ENCODE peak calls at places on chromosomes 11 and 22, in five cellular contexts. K is NCI-H2081, L is tibial artery, I is glutamatergic neuron, Z is HT1080. N is an unnamed sample.

GRCh38 chr11:102780491-102780918 is at the start of gene MMP10:
- DNase-seq in Z (peak), K (peak), I (no peak), L (no peak), N (no peak)

GRCh38 chr11:109016724-109017123 is 351.9 kb downstream of the DDX10 start:
- DNase-seq in Z (no peak), I (no peak), L (no peak), K (no peak), N (no peak)

GRCh38 chr22:20258584-20259335 is 9.4 kb downstream of the RTN4R start:
- DNase-seq in Z (no peak), I (no peak), K (no peak), L (no peak), N (peak)

GRCh38 chr11:126335463-126335760 is 20.1 kb upstream of the ST3GAL4 start:
- DNase-seq in K (no peak), I (no peak), L (no peak), Z (no peak), N (no peak)

GRCh38 chr11:76609736-76610370 is 60.7 kb downstream of the LRRC32 start:
- DNase-seq in Z (no peak), L (no peak), K (no peak), I (no peak), N (no peak)

GRCh38 chr22:21078916-21079315 is 33.2 kb downstream of the LRRC74B start:
- DNase-seq in I (no peak), K (no peak), L (no peak), Z (no peak), N (no peak)

GRCh38 chr11:66239998-66240780 is 28.2 kb upstream of the RAB1B start:
- DNase-seq in Z (no peak), L (no peak), K (no peak), I (no peak), N (no peak)

GRCh38 chr11:86579406-86579731 is 93.0 kb downstream of the ME3 start:
- DNase-seq in Z (no peak), K (no peak), L (no peak), I (no peak), N (no peak)

GRCh38 chr22:38782402-38783094 is 11.4 kb downstream of the DNAL4 start:
- DNase-seq in L (no peak), I (peak), Z (peak), K (no peak), N (no peak)

GRCh38 chr11:126716456-126717083 is 284.0 kb downstream of the KIRREL3 start:
- DNase-seq in L (no peak), K (peak), Z (peak), I (peak), N (peak)

GRCh38 chr11:124197999-124198398 is 14.9 kb downstream of the OR10D3 start:
- DNase-seq in L (no peak), Z (no peak), I (no peak), K (no peak), N (no peak)

GRCh38 chr11:67271212-67271547 is 4.9 kb downstream of the GRK2 start:
- DNase-seq in I (no peak), Z (no peak), K (no peak), L (no peak), N (no peak)

N was measured in activated naive CD8-positive, alpha-beta T cell treated with anti-CD3 and anti-CD28 coated beads, Interleukin-2, amount 50 U/mL, for 24 hours.